ENCODE peak calls at places on chromosome 9, in four cellular contexts. F is HepG2, T is K562, O is GM12878. Y is an unnamed sample.

GRCh38 chr9:114894801-114895433 is 35.5 kb downstream of the TNFSF8 start:
- DNase-seq in F (peak), T (no peak), O (no peak), Y (peak)

GRCh38 chr9:37966443-37967271 is 62.7 kb upstream of the SLC25A51 start:
- DNase-seq in F (peak), T (no peak), O (no peak), Y (peak)

GRCh38 chr9:114110180-114110579 is 11.1 kb upstream of the KIF12 start:
- DNase-seq in F (peak), T (no peak), O (no peak), Y (no peak)

GRCh38 chr9:127867356-127868277 is 9.9 kb downstream of the AK1 start:
- DNase-seq in F (no peak), T (no peak), O (no peak), Y (peak)

GRCh38 chr9:89352874-89353649 is 34.8 kb downstream of the SECISBP2 start:
- DNase-seq in F (no peak), T (no peak), O (no peak), Y (no peak)

GRCh38 chr9:106864533-106865143 is 1.7 kb downstream of the ZNF462 start:
- DNase-seq in F (no peak), T (no peak), O (no peak), Y (peak)

GRCh38 chr9:38254151-38254550 is 138.4 kb upstream of the ALDH1B1 start:
- DNase-seq in F (no peak), T (no peak), O (no peak), Y (no peak)

GRCh38 chr9:99172129-99173091 is 49.3 kb downstream of the ALG2 start:
- DNase-seq in F (peak), T (no peak), O (no peak), Y (no peak)

GRCh38 chr9:82346040-82346439 is 357.5 kb downstream of the SPATA31D1 start:
- DNase-seq in F (no peak), T (no peak), O (no peak), Y (no peak)

GRCh38 chr9:134422301-134422700 is 96.0 kb downstream of the RXRA start:
- DNase-seq in F (no peak), T (no peak), O (no peak), Y (no peak)

GRCh38 chr9:116275418-116276295 is 122.1 kb downstream of the PAPPA start:
- DNase-seq in F (no peak), T (no peak), O (no peak), Y (peak)

GRCh38 chr9:100449420-100449819 is 22.5 kb downstream of the MSANTD3 start:
- DNase-seq in F (no peak), T (no peak), O (no peak), Y (no peak)

GRCh38 chr9:2798423-2798822 is 45.5 kb downstream of the PUM3 start:
- DNase-seq in F (no peak), T (no peak), O (no peak), Y (no peak)

GRCh38 chr9:115262477-115262876 is 144.5 kb upstream of the TNC start:
- DNase-seq in F (peak), T (no peak), O (no peak), Y (no peak)

GRCh38 chr9:73011346-73011745 is 58.5 kb upstream of the ALDH1A1 start:
- DNase-seq in F (no peak), T (no peak), O (no peak), Y (no peak)

GRCh38 chr9:22446589-22446949 is at the start of gene DMRTA1:
- DNase-seq in F (no peak), T (no peak), O (no peak), Y (peak)

GRCh38 chr9:131731237-131731995 is 8.5 kb downstream of the RAPGEF1 start:
- DNase-seq in F (peak), T (no peak), O (no peak), Y (peak)

GRCh38 chr9:101375546-101375945 is 9.3 kb downstream of the BAAT start:
- DNase-seq in F (no peak), T (no peak), O (no peak), Y (no peak)

GRCh38 chr9:20562051-20562450 is 60.2 kb downstream of the MLLT3 start:
- DNase-seq in F (no peak), T (no peak), O (no peak), Y (no peak)

GRCh38 chr9:99173570-99174504 is 47.9 kb downstream of the ALG2 start:
- DNase-seq in F (peak), T (no peak), O (no peak), Y (no peak)

GRCh38 chr9:114501786-114502682 is 3.2 kb downstream of the WHRN start:
- DNase-seq in F (peak), T (peak), O (no peak), Y (no peak)

GRCh38 chr9:105026451-105026850 is 98.5 kb upstream of the ABCA1 start:
- DNase-seq in F (no peak), T (no peak), O (no peak), Y (no peak)

GRCh38 chr9:7844283-7844682 is 44.7 kb upstream of the DMAC1 start:
- DNase-seq in F (peak), T (no peak), O (no peak), Y (peak)

GRCh38 chr9:91193658-91194391 is 167.9 kb downstream of the AUH start:
- DNase-seq in F (peak), T (peak), O (no peak), Y (peak)

GRCh38 chr9:114300846-114301797 is 21.8 kb upstream of the ORM1 start:
- DNase-seq in F (no peak), T (no peak), O (no peak), Y (no peak)

GRCh38 chr9:104301770-104302169 is 202.3 kb upstream of the OR13F1 start:
- DNase-seq in F (no peak), T (no peak), O (no peak), Y (no peak)

GRCh38 chr9:117535439-117535838 is 120.6 kb upstream of the ASTN2 start:
- DNase-seq in F (no peak), T (no peak), O (no peak), Y (no peak)

GRCh38 chr9:14526504-14526903 is 166.7 kb downstream of the ZDHHC21 start:
- DNase-seq in F (no peak), T (no peak), O (no peak), Y (no peak)

GRCh38 chr9:6584881-6585597 is 60.5 kb downstream of the GLDC start:
- DNase-seq in F (peak), T (no peak), O (no peak), Y (peak)

GRCh38 chr9:69379250-69379982 is 54.4 kb downstream of the ENTREP1 start:
- DNase-seq in F (no peak), T (no peak), O (no peak), Y (peak)

GRCh38 chr9:73683862-73684591 is 532.4 kb downstream of the ANXA1 start:
- DNase-seq in F (peak), T (no peak), O (no peak), Y (peak)

GRCh38 chr9:112218908-112219307 is 43.8 kb upstream of the SUSD1 start:
- DNase-seq in F (no peak), T (no peak), O (peak), Y (no peak)

GRCh38 chr9:134049236-134049635 is 18.6 kb downstream of the BRD3 start:
- DNase-seq in F (no peak), T (no peak), O (no peak), Y (no peak)

GRCh38 chr9:78363221-78363620 is 66.3 kb downstream of the PSAT1 start:
- DNase-seq in F (no peak), T (no peak), O (no peak), Y (no peak)

GRCh38 chr9:100099722-100100042 is 639 bp downstream of the INVS start:
- DNase-seq in F (peak), T (peak), O (no peak), Y (no peak)

GRCh38 chr9:5846501-5846921 is 13.6 kb upstream of the ERMP1 start:
- DNase-seq in F (no peak), T (no peak), O (no peak), Y (no peak)

GRCh38 chr9:136943291-136944093 is 1.0 kb downstream of the FBXW5 start:
- DNase-seq in F (no peak), T (peak), O (no peak), Y (no peak)

GRCh38 chr9:125747765-125748510 is 765 bp downstream of the PBX3 start:
- DNase-seq in F (no peak), T (peak), O (no peak), Y (peak)
- TF ChIP-seq EZH2 in F (no peak), T (peak), O (no peak), Y (no peak)

DNA sequence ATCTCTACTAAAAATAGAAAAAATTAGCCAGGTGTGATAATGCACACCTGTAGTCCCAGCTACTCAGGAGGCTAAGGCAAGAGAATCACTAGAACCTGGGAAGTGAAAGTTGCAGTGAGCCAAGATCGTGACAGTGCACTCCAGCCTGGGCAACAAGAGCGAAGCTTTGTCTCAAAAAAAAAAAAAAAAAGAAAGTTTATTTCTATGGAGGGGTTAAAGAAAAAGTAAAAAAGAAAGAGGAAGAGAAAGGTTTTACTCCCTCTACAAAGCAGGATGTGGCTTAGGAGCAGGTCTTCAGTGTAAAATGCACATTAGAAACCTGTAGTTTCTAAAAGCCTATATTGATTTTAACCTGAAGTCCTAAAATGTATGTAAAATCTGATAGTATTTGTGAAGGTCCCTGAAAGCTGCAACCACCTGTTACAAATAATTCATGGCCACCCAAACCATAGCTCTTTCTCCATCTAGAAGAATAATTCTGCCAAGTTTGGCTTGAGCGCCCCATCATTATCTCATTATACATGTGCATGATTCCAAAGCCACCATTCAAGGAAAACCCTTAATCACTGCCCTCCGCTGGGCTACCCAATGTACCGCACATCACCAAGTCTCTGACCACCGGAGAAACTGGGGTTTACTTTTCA is 3.4 kb downstream of the FNBP1 start:
- DNase-seq in F (no peak), T (no peak), O (peak), Y (no peak)
- H3K27ac ChIP-seq in F (no peak), T (no peak), O (peak), Y (no peak)

GRCh38 chr9:34310205-34310604 is 18.9 kb downstream of the KIF24 start:
- DNase-seq in F (no peak), T (no peak), O (no peak), Y (no peak)
- TF ChIP-seq MYC in F (no peak), T (no peak), O (no peak), Y (no peak)

DNA sequence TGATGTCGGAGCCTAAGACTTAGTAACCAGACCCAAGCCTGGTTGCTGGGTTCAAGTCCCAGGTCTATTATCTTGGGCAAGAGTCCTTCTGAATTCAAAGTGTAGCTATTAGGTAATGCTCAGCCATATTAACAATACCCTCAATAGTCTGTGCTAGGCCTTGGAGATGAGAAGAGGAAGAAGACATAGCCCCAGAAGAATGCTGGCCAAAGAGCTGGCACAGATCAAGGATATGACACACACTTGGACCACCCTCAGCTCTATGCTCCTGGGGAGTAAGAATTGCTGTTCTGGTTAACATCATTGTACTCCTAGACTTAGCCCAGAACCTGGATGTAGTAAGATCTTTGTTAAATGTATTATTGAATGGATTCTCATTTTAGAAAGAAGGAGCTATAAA is 426.7 kb downstream of the CDK5RAP2 start:
- DNase-seq in F (no peak), T (no peak), O (no peak), Y (no peak)
- TF ChIP-seq EZH2 in F (no peak), T (no peak), O (no peak), Y (no peak)

DNA sequence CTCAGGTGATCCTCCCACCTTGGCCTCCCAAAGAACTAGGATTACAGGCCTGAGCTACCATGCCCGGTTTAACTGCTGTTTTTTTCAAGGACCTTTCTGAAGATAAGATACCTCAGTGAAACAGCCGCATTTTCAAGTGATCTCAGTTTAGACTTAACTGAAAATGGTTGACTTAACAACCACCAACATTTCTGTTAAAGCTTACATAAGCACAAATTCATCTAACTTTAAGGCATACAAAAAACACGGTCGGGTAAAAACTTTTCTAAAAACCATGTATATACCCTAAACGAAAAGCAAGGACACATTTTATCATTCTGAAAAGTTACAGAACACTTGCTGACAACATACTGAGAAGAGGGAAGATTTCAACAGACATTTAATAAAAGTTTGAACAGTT is 22.9 kb downstream of the UBAP2 start:
- DNase-seq in F (no peak), T (no peak), O (no peak), Y (no peak)
- H3K27ac ChIP-seq in F (no peak), T (peak), O (no peak), Y (no peak)

GRCh38 chr9:122392284-122392683 is 21.5 kb downstream of the PTGS1 start:
- DNase-seq in F (no peak), T (no peak), O (no peak), Y (no peak)

GRCh38 chr9:122389799-122390481 is 19.1 kb downstream of the PTGS1 start:
- DNase-seq in F (no peak), T (no peak), O (no peak), Y (peak)

GRCh38 chr9:122394265-122395242 is 23.7 kb downstream of the PTGS1 start:
- DNase-seq in F (no peak), T (no peak), O (no peak), Y (peak)

GRCh38 chr9:122393284-122393983 is 22.6 kb downstream of the PTGS1 start:
- DNase-seq in F (no peak), T (no peak), O (no peak), Y (no peak)

GRCh38 chr9:122392714-122393113 is 21.9 kb downstream of the PTGS1 start:
- DNase-seq in F (no peak), T (no peak), O (no peak), Y (no peak)
- TF ChIP-seq MYC in F (no peak), T (no peak), O (no peak), Y (no peak)

DNA sequence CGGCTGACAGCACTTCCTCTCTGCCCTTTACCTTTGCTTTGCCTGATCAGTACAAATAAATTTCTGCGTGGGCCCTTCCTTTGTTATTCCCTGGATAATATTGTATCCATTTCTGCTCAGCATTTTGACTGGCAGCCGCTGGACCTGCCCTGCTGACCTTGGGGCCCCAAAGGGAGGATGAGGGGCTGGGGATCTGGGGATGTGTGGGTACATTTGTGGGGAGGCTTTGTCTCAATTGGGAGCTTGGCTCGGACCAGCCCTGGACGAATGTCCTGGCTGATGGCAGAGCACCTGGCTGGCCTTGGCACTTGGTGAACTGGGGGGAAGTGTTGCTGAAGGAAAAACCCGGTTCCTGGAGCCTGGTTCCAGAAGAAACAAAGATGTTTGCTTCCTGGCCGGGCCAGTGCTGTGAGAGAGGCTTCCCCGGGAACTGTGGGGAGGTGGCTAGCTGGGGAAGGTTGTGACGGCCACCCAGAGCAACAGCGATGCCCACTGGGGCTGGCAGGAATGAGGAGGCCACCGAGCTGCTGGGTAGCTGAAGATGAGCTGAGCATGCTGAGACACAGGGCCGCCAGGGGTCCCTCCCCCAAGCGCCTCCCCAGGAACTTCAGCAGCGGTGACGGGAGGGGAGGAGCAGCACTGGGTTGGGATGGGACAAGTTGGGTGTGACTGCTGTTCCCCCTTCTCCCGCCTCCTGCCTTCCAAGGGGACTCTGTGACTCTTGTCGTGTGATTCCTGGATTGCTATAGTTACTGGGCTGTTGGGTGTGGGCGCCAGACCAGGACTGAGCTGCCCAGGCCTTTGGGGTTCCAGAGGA is 8.4 kb downstream of the LMX1B start:
- DNase-seq in F (no peak), T (no peak), O (no peak), Y (no peak)
- TF ChIP-seq EZH2 in F (no peak), T (no peak), O (no peak), Y (no peak)

DNA sequence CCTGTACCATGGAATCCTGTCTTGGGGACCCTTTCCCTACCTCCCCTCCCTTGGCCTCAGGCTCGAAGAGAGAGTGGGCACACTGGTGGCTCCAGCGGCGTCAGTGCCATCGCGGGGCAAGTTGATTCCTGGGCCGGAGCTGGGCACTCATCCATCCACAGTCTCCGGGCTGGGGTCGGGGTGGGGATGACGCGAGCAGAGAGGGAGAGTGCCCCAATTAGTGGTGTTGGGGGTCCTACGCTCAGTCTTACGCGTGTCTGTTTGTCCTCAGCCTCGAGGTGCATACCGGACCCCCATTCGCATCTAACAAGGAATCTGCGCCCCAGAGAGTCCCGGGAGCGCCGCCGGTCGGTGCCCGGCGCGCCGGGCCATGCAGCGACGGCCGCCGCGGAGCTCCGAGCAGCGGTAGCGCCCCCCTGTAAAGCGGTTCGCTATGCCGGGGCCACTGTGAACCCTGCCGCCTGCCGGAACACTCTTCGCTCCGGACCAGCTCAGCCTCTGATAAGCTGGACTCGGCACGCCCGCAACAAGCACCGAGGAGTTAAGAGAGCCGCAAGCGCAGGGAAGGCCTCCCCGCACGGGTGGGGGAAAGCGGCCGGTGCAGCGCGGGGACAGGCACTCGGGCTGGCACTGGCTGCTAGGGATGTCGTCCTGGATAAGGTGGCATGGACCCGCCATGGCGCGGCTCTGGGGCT is 724 bp downstream of the NTRK2 start:
- DNase-seq in F (no peak), T (no peak), O (no peak), Y (no peak)
- H3K27ac ChIP-seq in F (no peak), T (no peak), O (no peak), Y (no peak)

Y was measured in endothelial cell of umbilical vein.